ENCODE peak calls at places on chromosome 19, in eight cellular contexts. Q is Peyer's patch, A is kidney, V is transverse colon, Z is A673, E is breast epithelium, W is IMR-90, I is body of pancreas. B is an unnamed sample. For H3K4me1, the result is how much of the 10 kb centered on the place peaks cover.

GRCh38 chr19:7820588-7820987 is 9.4 kb upstream of the EVI5L start:
- DNase-seq in I (no peak), Q (no peak), W (no peak), Z (no peak), A (no peak), V (no peak), E (no peak), B (no peak)

GRCh38 chr19:41192574-41193419 is at the start of gene CYP2S1:
- DNase-seq in W (peak), A (no peak), Z (no peak), V (peak), Q (peak), E (no peak), I (peak), B (no peak)

GRCh38 chr19:55376381-55376933 is at the start of gene TMEM190:
- DNase-seq in V (no peak), Q (no peak), Z (no peak), E (no peak), I (no peak), W (no peak), A (peak), B (no peak)

GRCh38 chr19:37362733-37363132 is 8.2 kb upstream of the ZNF527 start:
- DNase-seq in Z (peak), I (no peak), A (no peak), W (no peak), V (no peak), E (no peak), Q (no peak), B (no peak)

GRCh38 chr19:23777216-23777615 is 18.5 kb upstream of the ZNF681 start:
- DNase-seq in Q (no peak), E (no peak), V (peak), A (no peak), Z (no peak), W (no peak), I (no peak), B (no peak)

GRCh38 chr19:50568321-50569022 is at the start of gene LRRC4B:
- DNase-seq in I (no peak), W (no peak), Q (no peak), E (no peak), Z (peak), A (no peak), V (no peak), B (no peak)

GRCh38 chr19:58544591-58545285 is 874 bp downstream of the TRIM28 start:
- DNase-seq in V (no peak), W (peak), I (no peak), E (no peak), Z (peak), A (peak), Q (no peak), B (no peak)

GRCh38 chr19:36488816-36489138 is 584 bp downstream of the ZNF566 start:
- DNase-seq in E (no peak), V (no peak), I (peak), Q (peak), Z (peak), W (no peak), A (no peak), B (no peak)

GRCh38 chr19:6773323-6773931 is 919 bp downstream of the VAV1 start:
- DNase-seq in Z (peak), E (no peak), W (no peak), A (peak), Q (peak), I (no peak), V (peak), B (no peak)

GRCh38 chr19:7460562-7460966 is 28.3 kb downstream of the PEX11G start:
- DNase-seq in Q (no peak), V (no peak), Z (no peak), I (no peak), E (no peak), W (peak), A (no peak), B (no peak)

GRCh38 chr19:57103573-57104277 is 16.1 kb upstream of the USP29 start:
- DNase-seq in Z (peak), Q (peak), V (peak), A (no peak), I (peak), W (peak), E (no peak), B (peak)

GRCh38 chr19:883661-884211 is 9.3 kb downstream of the MED16 start:
- DNase-seq in W (no peak), I (no peak), Z (no peak), Q (no peak), V (no peak), E (no peak), A (peak), B (no peak)

GRCh38 chr19:49554701-49555181 is 25.6 kb downstream of the NOSIP start:
- DNase-seq in A (no peak), V (peak), W (no peak), E (no peak), Z (peak), I (peak), Q (peak), B (no peak)

GRCh38 chr19:40827386-40828247 is 22.6 kb downstream of the CYP2A6 start:
- DNase-seq in V (no peak), Z (no peak), E (no peak), Q (no peak), W (no peak), I (no peak), A (no peak), B (no peak)

GRCh38 chr19:7901337-7901736 is 2.3 kb upstream of the MAP2K7 start:
- DNase-seq in Z (no peak), E (no peak), Q (no peak), W (no peak), V (no peak), I (no peak), A (no peak), B (no peak)

GRCh38 chr19:40612831-40613668 is 11.9 kb downstream of the LTBP4 start:
- DNase-seq in Q (peak), A (peak), I (no peak), W (no peak), Z (peak), V (peak), E (no peak), B (no peak)

DNA sequence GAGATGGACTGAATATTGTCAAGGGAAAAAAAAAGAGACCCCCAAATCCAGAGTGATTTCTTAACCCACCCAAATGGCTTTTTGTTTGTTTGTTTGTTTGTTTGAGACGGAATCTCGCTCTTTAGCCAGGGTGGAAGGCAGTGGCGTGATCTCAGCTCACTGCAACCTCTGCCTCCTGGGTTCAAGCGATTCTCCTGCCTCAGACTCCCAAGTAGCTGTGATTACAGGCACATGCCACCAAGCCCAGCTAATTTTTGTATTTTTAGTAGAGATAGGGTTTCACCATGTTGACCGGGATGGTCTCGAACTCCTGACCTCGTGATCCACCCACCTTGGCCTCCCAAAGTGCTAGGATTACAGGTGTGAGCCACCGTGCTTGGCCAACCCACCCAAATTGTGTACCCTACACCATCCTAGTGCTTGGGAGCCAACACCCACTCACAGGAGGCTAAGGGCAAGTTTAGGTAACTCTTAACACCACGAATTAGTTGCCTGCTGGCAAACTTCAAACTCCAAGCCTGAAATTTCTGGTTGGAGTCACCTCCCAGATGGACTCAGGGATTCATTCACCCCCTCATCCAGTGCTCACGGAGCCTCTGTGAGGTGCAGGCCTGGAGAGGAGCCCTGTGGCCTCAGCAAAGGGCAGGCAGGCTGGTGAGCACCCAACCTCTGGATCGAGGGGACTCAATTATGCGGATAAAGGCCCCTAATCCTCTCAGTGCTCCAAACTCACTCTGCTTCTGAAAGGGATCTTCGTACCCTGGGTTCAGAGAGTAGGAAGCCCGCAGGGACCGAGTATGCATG is 37.6 kb downstream of the ACTN4 start:
- DNase-seq in I (no peak), Z (no peak), W (no peak), Q (no peak), A (no peak), V (no peak), E (no peak), B (no peak)
- H3K4me1 ChIP-seq in I (half or more), Z (under half), W (under half), Q (half or more), A (half or more), V (half or more), E (under half), B (half or more)

GRCh38 chr19:33374406-33374703 is 846 bp downstream of the CEBPG start:
- DNase-seq in Q (peak), E (no peak), A (peak), I (peak), W (peak), V (no peak), Z (peak), B (no peak)

GRCh38 chr19:33376423-33376822 is 2.9 kb downstream of the CEBPG start:
- DNase-seq in Q (peak), I (peak), W (peak), Z (no peak), A (peak), E (no peak), V (peak), B (peak)

GRCh38 chr19:33375156-33375744 is 1.7 kb downstream of the CEBPG start:
- DNase-seq in V (no peak), A (no peak), I (no peak), Q (peak), E (no peak), W (no peak), Z (no peak), B (no peak)

GRCh38 chr19:33375760-33376159 is 2.3 kb downstream of the CEBPG start:
- DNase-seq in E (no peak), W (peak), I (no peak), A (no peak), Z (no peak), V (no peak), Q (peak), B (no peak)

GRCh38 chr19:33373701-33374405 is at the start of gene CEBPG:
- DNase-seq in Z (peak), W (peak), I (peak), E (no peak), Q (peak), V (peak), A (peak), B (no peak)
- TF ChIP-seq CTCF in Z (no peak), W (peak), I (no peak), E (no peak), Q (no peak), V (peak), A (peak), B (no peak)

GRCh38 chr19:35310331-35310730 is 18.4 kb downstream of the MAG start:
- DNase-seq in Q (no peak), E (no peak), Z (no peak), W (no peak), A (no peak), V (no peak), I (no peak), B (no peak)
- H3K4me1 ChIP-seq in Q (under half), E (under half), Z (under half), W (under half), A (under half), V (under half), I (under half), B (under half)

GRCh38 chr19:45428385-45429231 is 4.9 kb upstream of the ERCC1 start:
- DNase-seq in Z (peak), A (no peak), Q (no peak), I (peak), W (peak), E (no peak), V (peak), B (no peak)
- TF ChIP-seq CTCF in Z (peak), A (no peak), Q (no peak), I (no peak), W (peak), E (peak), V (peak), B (peak)

DNA sequence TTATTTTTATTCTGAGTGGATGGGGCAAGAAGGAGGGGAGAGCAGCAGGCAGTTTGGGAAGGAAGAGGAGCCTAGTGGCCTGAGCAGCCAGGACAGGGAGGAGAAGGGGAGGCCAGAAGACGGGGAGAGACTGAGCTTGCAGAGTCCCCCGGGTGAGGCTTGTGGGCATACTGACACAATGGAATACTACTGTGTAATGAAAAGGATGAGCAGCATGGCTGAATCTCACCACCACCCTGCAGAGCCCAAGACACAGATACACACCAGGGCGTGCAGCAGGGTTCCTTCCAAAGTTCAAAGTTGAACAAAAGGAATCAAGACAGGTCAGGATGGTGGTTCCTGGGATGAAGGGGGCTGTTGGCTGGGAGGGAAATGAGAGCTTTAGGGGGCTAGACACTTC is 8.1 kb upstream of the SMG9 start:
- DNase-seq in E (no peak), Q (no peak), Z (no peak), I (no peak), W (no peak), A (no peak), V (no peak), B (no peak)
- H3K4me1 ChIP-seq in E (under half), Q (under half), Z (under half), I (under half), W (under half), A (under half), V (under half), B (under half)

DNA sequence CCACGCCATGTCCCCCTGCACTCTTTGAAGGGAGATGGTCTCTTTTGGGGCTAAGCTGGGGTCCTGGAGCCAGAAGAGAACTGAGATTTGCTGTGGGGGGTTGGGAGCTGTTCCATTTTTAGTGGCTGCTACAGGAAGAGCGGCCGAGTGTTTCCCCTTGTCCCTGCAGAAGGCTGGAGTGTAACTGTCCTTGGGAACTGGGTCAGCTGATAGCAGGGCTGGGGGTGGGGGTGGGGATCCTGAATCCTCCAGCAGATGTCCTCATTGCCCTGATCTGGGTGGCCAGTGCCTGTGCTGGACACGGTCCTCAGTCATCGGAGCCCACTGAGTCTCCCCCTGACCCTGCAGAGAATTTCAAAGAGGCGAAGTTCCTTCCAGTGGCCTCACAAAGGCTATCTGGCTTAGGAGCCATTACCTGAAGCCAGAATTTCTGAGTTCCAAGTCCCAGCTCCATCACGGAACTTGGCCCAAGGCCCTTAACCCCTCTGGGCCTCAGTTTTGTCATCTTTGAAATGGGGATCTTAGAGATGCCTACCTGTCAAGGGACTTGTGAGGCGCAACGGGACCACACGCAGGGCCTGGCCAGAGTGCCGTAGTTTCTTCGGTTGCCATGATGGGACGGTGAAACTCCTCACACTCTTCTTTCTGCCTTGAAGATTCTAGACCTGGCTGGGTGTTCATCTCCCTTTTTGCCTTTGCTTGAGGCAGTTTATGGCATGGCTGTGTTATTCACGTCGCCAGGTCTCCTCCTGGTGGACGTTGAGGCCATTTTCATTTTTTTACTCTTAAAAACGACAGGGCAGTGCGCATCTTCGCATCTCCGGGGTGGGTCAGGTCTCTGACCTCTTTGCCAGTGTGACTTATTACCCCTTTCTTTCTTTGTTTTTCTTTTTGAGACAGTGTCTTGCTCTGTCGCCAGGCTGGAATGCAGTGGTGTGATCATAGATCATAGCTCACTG is 51.9 kb downstream of the DNM2 start:
- DNase-seq in I (peak), Z (no peak), W (peak), A (no peak), V (peak), E (no peak), Q (no peak), B (no peak)
- TF ChIP-seq CTCF in I (no peak), Z (no peak), W (peak), A (peak), V (peak), E (peak), Q (no peak), B (peak)

DNA sequence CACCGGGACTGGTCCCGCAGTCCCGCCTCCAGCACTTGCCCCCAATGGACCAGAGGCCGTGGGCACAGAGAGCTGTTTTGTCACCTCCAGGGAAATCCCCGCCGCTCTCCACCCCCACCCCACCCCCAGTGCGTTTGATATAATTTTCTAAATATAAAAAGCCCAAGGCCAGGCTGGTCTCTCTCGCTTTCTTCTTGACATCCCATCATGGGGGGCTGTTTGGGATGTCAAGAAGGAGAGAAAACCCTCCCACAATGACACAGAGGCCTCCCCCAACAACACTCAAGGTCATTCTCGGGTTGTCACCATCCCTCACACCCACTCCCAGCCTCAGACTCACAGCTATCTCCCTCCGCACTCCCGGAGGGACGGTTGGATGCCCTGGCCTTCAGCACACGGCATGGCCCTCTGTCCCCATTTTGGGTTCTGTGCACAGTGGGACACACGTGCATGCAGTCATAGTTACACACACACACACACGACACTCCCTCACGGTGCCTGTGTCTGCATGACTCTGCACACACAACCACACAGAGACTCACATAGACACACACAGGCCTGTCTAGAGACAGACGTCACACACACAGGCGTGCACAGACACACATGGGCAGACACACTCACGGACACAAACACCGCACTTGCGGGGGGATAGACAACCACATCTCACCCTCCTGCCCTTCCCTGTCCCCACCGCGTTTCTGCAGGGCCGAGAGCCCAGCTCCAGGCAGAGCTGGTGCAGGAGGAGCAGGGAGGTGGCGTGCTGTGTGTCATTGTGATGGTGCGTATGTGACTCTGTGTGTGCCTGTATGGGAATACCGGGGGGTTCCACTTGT is 4.8 kb upstream of the NFIC start:
- DNase-seq in E (no peak), W (no peak), A (no peak), V (no peak), Q (no peak), I (peak), Z (no peak), B (no peak)
- H3K4me1 ChIP-seq in E (under half), W (under half), A (under half), V (under half), Q (under half), I (half or more), Z (under half), B (under half)

GRCh38 chr19:13035820-13036365 is 40.6 kb downstream of the NFIX start:
- DNase-seq in Z (no peak), E (no peak), Q (no peak), V (no peak), W (no peak), A (no peak), I (no peak), B (no peak)

GRCh38 chr19:13034636-13035035 is 39.4 kb downstream of the NFIX start:
- DNase-seq in Q (no peak), E (no peak), Z (no peak), A (no peak), V (no peak), I (no peak), W (no peak), B (no peak)

GRCh38 chr19:13033244-13033643 is 38.0 kb downstream of the NFIX start:
- DNase-seq in W (no peak), Q (no peak), A (no peak), E (no peak), Z (no peak), V (no peak), I (no peak), B (no peak)

GRCh38 chr19:13032837-13033236 is 37.6 kb downstream of the NFIX start:
- DNase-seq in A (no peak), V (no peak), W (no peak), E (no peak), Z (no peak), Q (no peak), I (no peak), B (no peak)

DNA sequence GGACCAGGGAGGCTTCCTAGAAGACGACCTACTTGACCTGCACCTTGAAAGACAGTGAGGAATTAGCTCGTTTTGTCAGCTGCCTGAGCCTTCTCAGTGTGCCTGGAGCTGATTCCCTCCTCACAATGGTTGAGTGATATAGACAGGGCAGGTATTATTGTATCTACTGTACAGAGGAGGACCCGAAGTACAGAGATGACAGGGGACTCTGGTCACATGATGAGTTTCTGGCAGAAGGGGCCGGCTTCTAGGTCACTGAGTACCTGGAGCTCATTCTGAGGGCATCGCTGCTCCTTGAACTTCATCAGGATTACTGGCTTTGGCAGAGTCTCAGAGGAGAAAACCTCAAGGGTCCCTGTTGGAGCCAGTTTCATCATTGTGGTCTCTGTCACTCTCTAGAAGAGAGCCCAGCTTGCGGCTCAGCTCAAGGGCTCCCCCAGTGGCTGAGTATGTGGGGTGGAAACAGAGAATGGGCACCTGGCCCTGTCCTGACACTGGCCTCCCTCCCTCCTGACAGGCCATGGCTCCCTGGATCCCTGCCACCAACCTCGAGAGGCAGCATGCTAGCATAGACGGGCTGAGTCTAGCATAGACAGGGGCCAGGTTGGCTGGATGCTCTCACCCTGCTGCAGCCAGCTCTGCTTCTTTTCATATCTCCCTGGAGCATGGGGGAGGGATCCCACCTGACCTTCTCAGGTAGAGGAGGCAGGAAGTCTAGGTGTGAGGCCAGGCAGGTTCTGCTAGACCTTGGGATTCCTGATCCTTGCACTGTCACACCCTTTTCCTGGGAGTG is 38.7 kb downstream of the NFIX start:
- DNase-seq in W (peak), V (peak), A (no peak), I (peak), Q (peak), Z (peak), E (peak), B (no peak)
- TF ChIP-seq CTCF in W (peak), V (peak), A (peak), I (peak), Q (no peak), Z (peak), E (peak), B (peak)

GRCh38 chr19:18160441-18160791 is 7.5 kb downstream of the PIK3R2 start:
- DNase-seq in V (no peak), E (no peak), Q (no peak), Z (no peak), I (no peak), W (no peak), A (no peak), B (no peak)
- H3K4me1 ChIP-seq in V (under half), E (under half), Q (under half), Z (under half), I (under half), W (under half), A (under half), B (under half)

B was measured in thoracic aorta.